ENCODE peak calls at places on chromosomes 16 and 17, in six cellular contexts. N is OCI-LY7, G is Peyer's patch, A is breast epithelium, I is heart left ventricle, F is IMR-90. T is an unnamed sample.

GRCh38 chr17:77306048-77306789 is 165.4 kb downstream of the SEC14L1 start:
- DNase-seq in G (no peak), I (no peak), N (no peak), A (no peak), F (no peak), T (no peak)

GRCh38 chr16:50445603-50446250 is 76.9 kb upstream of the BRD7 start:
- DNase-seq in G (peak; percentile 18), N (no peak), F (no peak), A (no peak), I (no peak), T (no peak)

GRCh38 chr17:72175787-72176515 is 55.1 kb downstream of the SOX9 start:
- DNase-seq in F (peak; percentile 55), I (no peak), A (no peak), G (no peak), N (no peak), T (no peak)

GRCh38 chr17:67322039-67322787 is 44.2 kb downstream of the PSMD12 start:
- DNase-seq in G (no peak), F (no peak), N (no peak), I (no peak), A (no peak), T (no peak)

GRCh38 chr17:32929288-32929574 is 1.3 kb downstream of the TMEM98 start:
- DNase-seq in I (no peak), G (no peak), F (peak; percentile 10), A (no peak), N (no peak), T (no peak)

GRCh38 chr17:63512388-63512787 is 10.8 kb upstream of the KCNH6 start:
- DNase-seq in A (no peak), I (no peak), G (no peak), N (no peak), F (no peak), T (no peak)

GRCh38 chr17:82153295-82153691 is 55.3 kb upstream of the FASN start:
- DNase-seq in G (no peak), F (no peak), A (no peak), I (no peak), N (no peak), T (no peak)

GRCh38 chr17:65850486-65850885 is 289.0 kb upstream of the AXIN2 start:
- DNase-seq in F (peak; percentile 29), G (no peak), A (no peak), N (no peak), I (no peak), T (no peak)

GRCh38 chr17:42853968-42854790 is 3.2 kb downstream of the AOC3 start:
- DNase-seq in N (no peak), G (no peak), I (no peak), F (no peak), A (no peak), T (no peak)

GRCh38 chr16:53129281-53130192 is 74.7 kb downstream of the CHD9 start:
- DNase-seq in I (peak; percentile 27), G (no peak), A (no peak), F (peak; percentile 81), N (peak; percentile 17), T (no peak)

GRCh38 chr17:66952031-66952524 is 12.4 kb upstream of the CACNG4 start:
- DNase-seq in A (peak; percentile 93), I (no peak), F (peak; percentile 97), G (peak; percentile 65), N (no peak), T (no peak)

GRCh38 chr17:81096741-81097133 is 61.8 kb downstream of the BAIAP2 start:
- DNase-seq in A (no peak), F (no peak), G (no peak), N (no peak), I (no peak), T (no peak)

GRCh38 chr17:31489295-31490018 is 98.0 kb downstream of the RAB11FIP4 start:
- DNase-seq in F (no peak), N (no peak), G (peak; percentile 92), I (no peak), A (no peak), T (no peak)

DNA sequence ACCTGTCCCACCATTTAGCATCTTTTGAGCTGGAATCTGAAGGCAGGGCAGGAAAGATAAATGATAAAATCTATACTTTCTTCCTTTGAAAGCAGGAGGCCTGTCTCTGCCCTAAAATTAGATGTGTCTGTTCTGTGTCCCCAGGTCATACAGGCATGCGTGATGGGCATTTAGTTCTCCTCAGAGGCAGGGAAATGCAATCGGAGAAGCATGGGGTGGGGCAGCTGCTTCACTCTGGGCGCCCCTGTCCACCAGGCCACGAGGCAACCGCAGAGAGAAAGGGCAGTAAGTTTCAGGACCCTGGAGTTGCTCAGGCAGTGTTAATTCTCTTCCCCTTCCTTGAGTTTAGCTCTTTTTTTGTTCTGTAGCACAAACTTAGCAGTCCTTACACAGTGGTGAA is 25.1 kb downstream of the CLUAP1 start:
- DNase-seq in G (peak; percentile 13), N (no peak), I (no peak), A (peak; percentile 35), F (no peak), T (no peak)
- H3K27ac ChIP-seq in G (no peak overlapping the region), N (no peak overlapping the region), I (no peak overlapping the region), A (no peak overlapping the region), F (no peak overlapping the region), T (no peak overlapping the region)

GRCh38 chr17:54537656-54538055 is 363.0 kb upstream of the TOM1L1 start:
- DNase-seq in F (no peak), I (no peak), A (no peak), N (no peak), G (no peak), T (no peak)

GRCh38 chr17:54530398-54530797 is 370.3 kb upstream of the TOM1L1 start:
- DNase-seq in N (no peak), G (no peak), F (no peak), I (no peak), A (no peak), T (no peak)

GRCh38 chr17:54536306-54536705 is 364.3 kb upstream of the TOM1L1 start:
- DNase-seq in N (no peak), F (no peak), I (no peak), A (no peak), G (no peak), T (no peak)
- TF ChIP-seq CTCF in N (no peak), F (no peak), I (no peak), A (no peak), G (no peak), T (no peak)

GRCh38 chr17:7208027-7208571 is 11.5 kb downstream of the DLG4 start:
- DNase-seq in A (no peak), I (no peak), N (no peak), G (no peak), F (no peak), T (no peak)

GRCh38 chr17:7204828-7205461 is 14.7 kb downstream of the DLG4 start:
- DNase-seq in A (peak; percentile 73), G (peak; percentile 96), N (peak; percentile 95), I (peak; percentile 88), F (peak; percentile 85), T (peak; percentile 77)

GRCh38 chr17:7207120-7208001 is 12.3 kb downstream of the DLG4 start:
- DNase-seq in F (peak; percentile 33), G (no peak), A (no peak), I (no peak), N (no peak), T (peak; percentile 68)

GRCh38 chr17:7203391-7203790 is 16.2 kb downstream of the DLG4 start:
- DNase-seq in F (no peak), N (no peak), I (no peak), G (no peak), A (no peak), T (no peak)

DNA sequence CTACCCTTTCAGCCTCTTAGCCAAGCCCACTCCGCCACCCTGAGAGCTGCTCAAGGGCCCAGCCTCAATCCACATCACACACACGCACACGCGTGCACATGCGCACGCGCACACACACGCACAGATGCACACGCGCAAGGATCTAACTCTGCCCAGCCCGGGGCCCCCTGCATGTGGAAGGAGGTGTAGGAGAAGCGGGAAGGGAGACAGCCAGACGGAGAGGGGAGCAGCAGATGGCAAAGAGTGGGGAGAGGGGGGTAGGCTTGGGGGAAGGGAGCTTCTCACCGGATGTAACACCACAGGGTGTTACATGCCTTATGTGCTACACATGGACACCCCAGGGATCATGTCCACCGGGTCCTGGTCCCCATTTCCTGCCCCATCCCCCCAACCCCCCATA is 15.3 kb downstream of the DLG4 start:
- DNase-seq in F (no peak), A (no peak), N (no peak), G (no peak), I (peak; percentile 11), T (no peak)
- H3K27ac ChIP-seq in F (no peak overlapping the region), A (peak overlapping the region; percentile 81), N (peak overlapping the region; percentile 57), G (peak overlapping the region; percentile 56), I (peak overlapping the region; percentile 52), T (peak overlapping the region; percentile 58)

GRCh38 chr17:29243792-29244191 is 2.9 kb upstream of the CRYBA1 start:
- DNase-seq in G (no peak), A (no peak), F (peak; percentile 44), N (peak; percentile 65), I (no peak), T (no peak)
- TF ChIP-seq CTCF in G (no peak), A (no peak), F (peak; percentile 44), N (peak; percentile 72), I (no peak), T (no peak)

GRCh38 chr17:46742539-46743270 is 75.8 kb downstream of the WNT3 start:
- DNase-seq in A (no peak), F (peak; percentile 93), N (peak; percentile 24), G (peak; percentile 81), I (peak; percentile 17), T (no peak)
- H3K27ac ChIP-seq in A (no peak overlapping the region), F (peak overlapping the region; percentile 18), N (no peak overlapping the region), G (no peak overlapping the region), I (peak overlapping the region; percentile 31), T (no peak overlapping the region)

DNA sequence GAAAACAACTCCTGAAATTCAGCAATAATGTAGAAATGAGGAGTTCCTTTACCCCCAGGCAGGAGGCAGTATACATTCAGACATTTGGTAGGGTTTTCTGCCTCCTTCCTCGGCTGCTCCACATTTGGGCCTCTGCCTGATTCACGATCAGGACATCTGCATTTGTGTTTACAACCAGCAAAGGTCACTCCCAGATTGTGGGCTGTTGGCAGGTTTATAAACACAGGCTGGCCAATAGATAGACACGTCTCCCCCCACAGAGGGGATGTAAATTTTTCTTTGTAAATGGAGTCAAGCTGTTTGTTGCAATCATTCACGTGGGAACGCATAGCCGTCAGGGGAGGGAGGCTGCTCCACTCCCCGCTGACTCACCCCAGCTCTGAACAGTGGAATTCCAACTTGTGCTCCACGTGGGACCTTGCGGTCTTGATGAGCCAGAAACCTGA is 252.1 kb upstream of the N4BP1 start:
- DNase-seq in F (peak; percentile 80), N (no peak), A (no peak), G (no peak), I (no peak), T (no peak)
- TF ChIP-seq CTCF in F (peak; percentile 49), N (peak; percentile 26), A (no peak), G (no peak), I (no peak), T (no peak)

DNA sequence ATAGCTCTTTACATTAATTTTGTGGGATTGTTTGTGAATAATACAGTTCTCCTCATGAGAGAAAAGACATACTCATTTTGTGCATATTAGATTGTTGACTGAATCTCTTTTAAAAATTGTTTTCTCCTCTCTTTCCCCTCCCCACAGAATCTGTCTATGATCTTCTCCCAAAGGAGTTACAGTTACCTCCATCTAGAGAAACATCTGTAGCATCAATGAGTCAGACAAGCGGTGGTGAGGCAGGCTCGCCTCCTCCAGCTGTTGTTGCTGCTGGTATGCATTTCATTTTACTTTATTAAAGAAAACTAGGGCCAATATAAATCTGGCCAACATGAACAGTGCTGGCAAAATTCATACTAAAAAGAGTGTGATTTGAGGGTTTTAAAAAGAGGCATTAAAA is 60.5 kb downstream of the NFAT5 start:
- DNase-seq in F (peak; percentile 50), A (no peak), I (no peak), G (no peak), N (no peak), T (no peak)
- H3K27ac ChIP-seq in F (no peak overlapping the region), A (no peak overlapping the region), I (no peak overlapping the region), G (no peak overlapping the region), N (no peak overlapping the region), T (no peak overlapping the region)

GRCh38 chr16:29790183-29790948 is at the start of gene KIF22:
- DNase-seq in A (peak; percentile 100), I (peak; percentile 99), G (peak; percentile 100), F (peak; percentile 98), N (peak; percentile 99), T (peak; percentile 99)
- TF ChIP-seq CTCF in A (peak; percentile 79), I (peak; percentile 57), G (peak; percentile 83), F (peak; percentile 80), N (peak; percentile 82), T (peak; percentile 83)

T was measured in dorsolateral prefrontal cortex.